ENCODE peak calls at places on chromosomes 5 and 9, in nine cellular contexts. K is A673, J is pancreas, C is lower lobe of right lung, O is mesothelial cell of epicardium, H is WTC11, R is endothelial cell, X is fibroblast of villous mesenchyme, S is endodermal cell. Y is an unnamed sample.

GRCh38 chr9:112038017-112038408 is 137.1 kb downstream of the SUSD1 start:
- DNase-seq in K (no peak), J (no peak), C (no peak), O (no peak), H (no peak), R (no peak), X (no peak), S (no peak), Y (no peak)

GRCh38 chr5:164498393-164498792 is 993.0 kb downstream of the MAT2B start:
- DNase-seq in K (no peak), J (no peak), C (no peak), O (no peak), H (no peak), R (no peak), X (no peak), S (no peak), Y (no peak)

GRCh38 chr9:92730897-92731296 is 33.7 kb downstream of the BICD2 start:
- DNase-seq in K (no peak), J (no peak), C (no peak), O (no peak), H (peak; percentile 8), R (no peak), X (no peak), S (peak; percentile 34), Y (no peak)

GRCh38 chr9:133354766-133355165 is 1.5 kb downstream of the SURF1 start:
- DNase-seq in K (no peak), J (no peak), C (no peak), O (no peak), H (no peak), R (no peak), X (no peak), S (no peak), Y (no peak)

GRCh38 chr9:136122425-136123383 is 4.0 kb upstream of the TMEM250 start:
- DNase-seq in K (peak; percentile 75), J (peak; percentile 91), C (peak; percentile 86), O (peak; percentile 66), H (peak; percentile 84), R (peak; percentile 79), X (peak; percentile 50), S (peak; percentile 92), Y (peak; percentile 67)

GRCh38 chr5:7756453-7756852 is 94.5 kb downstream of the CFAP90 start:
- DNase-seq in K (no peak), J (no peak), C (no peak), O (no peak), H (no peak), R (no peak), X (no peak), S (no peak), Y (no peak)

GRCh38 chr5:173035904-173036707 is 20.0 kb upstream of the CREBRF start:
- DNase-seq in K (no peak), J (no peak), C (peak; percentile 66), O (no peak), H (no peak), R (no peak), X (no peak), S (no peak), Y (no peak)

GRCh38 chr5:42960472-42960871 is 79.6 kb downstream of the ANXA2R start:
- DNase-seq in K (no peak), J (no peak), C (no peak), O (no peak), H (no peak), R (no peak), X (no peak), S (no peak), Y (no peak)

GRCh38 chr5:157860898-157861894 is 2.3 kb upstream of the CLINT1 start:
- DNase-seq in K (no peak), J (no peak), C (no peak), O (no peak), H (no peak), R (no peak), X (no peak), S (no peak), Y (no peak)

GRCh38 chr5:1431021-1431811 is 14.0 kb downstream of the SLC6A3 start:
- DNase-seq in K (no peak), J (peak; percentile 53), C (peak; percentile 40), O (no peak), H (no peak), R (no peak), X (no peak), S (no peak), Y (no peak)

GRCh38 chr9:137812356-137813023 is 65.1 kb upstream of the CACNA1B start:
- DNase-seq in K (no peak), J (no peak), C (no peak), O (no peak), H (no peak), R (no peak), X (no peak), S (no peak), Y (no peak)

GRCh38 chr9:97511762-97512429 is 10.4 kb downstream of the TMOD1 start:
- DNase-seq in K (no peak), J (no peak), C (no peak), O (no peak), H (no peak), R (no peak), X (no peak), S (peak; percentile 3), Y (no peak)

GRCh38 chr5:28766565-28767158 is 1728.3 kb upstream of the CDH9 start:
- DNase-seq in K (peak; percentile 63), J (no peak), C (no peak), O (no peak), H (no peak), R (peak; percentile 25), X (peak; percentile 52), S (no peak), Y (no peak)

GRCh38 chr9:92749071-92749933 is 15.3 kb downstream of the BICD2 start:
- DNase-seq in K (no peak), J (no peak), C (no peak), O (no peak), H (no peak), R (no peak), X (no peak), S (peak; percentile 43), Y (no peak)

GRCh38 chr5:145403959-145404358 is 431.2 kb downstream of the PRELID2 start:
- DNase-seq in K (no peak), J (no peak), C (no peak), O (no peak), H (no peak), R (no peak), X (no peak), S (no peak), Y (no peak)

GRCh38 chr5:112388010-112388553 is 31.0 kb downstream of the EPB41L4A start:
- DNase-seq in K (no peak), J (no peak), C (no peak), O (no peak), H (no peak), R (no peak), X (no peak), S (no peak), Y (no peak)

GRCh38 chr5:23352437-23352836 is 155.0 kb upstream of the PRDM9 start:
- DNase-seq in K (peak; percentile 37), J (no peak), C (no peak), O (no peak), H (peak; percentile 45), R (peak; percentile 17), X (no peak), S (peak; percentile 80), Y (no peak)

DNA sequence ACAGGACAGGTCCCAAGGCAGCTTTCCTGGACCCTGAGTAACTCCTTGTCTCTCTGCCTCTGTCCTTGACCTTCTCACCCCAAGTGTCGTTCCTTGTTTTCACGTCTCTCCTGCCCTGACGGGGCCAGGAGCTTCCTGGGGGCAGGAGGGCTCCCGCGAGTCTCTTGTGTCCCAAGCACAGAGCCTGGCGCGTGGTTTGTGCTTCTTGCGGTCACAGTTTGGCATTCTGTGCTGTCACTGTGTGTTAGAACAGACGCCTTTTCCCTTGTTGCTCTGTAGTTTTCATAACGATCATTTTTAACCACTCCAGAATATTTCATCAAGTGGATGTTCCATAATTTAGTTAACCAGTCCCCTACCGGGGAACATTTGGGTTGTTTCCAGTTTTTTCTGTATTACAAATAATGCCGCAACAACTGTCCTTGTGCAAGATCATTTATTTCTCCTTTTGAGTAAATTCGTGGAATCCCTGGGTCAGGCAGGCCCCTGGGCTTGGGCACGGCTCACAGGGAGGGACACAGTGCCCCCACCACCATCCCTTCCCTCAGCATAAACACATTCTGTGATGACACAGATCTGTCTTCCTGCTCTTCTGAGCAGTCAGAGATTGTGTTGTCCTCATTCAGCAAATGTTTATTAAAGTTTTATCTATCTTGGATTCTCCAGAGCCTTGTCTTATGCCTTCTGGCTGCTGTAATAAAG is 72.0 kb downstream of the TSPAN17 start:
- DNase-seq in K (no peak), J (no peak), C (no peak), O (no peak), H (no peak), R (no peak), X (peak; percentile 2), S (no peak), Y (no peak)
- TF ChIP-seq CTCF in K (no peak), J (no peak), C (no peak), O (no peak), H (no peak), R (no peak), X (no peak), S (no peak), Y (no peak)

GRCh38 chr5:62206150-62206829 is 99.7 kb upstream of the KIF2A start:
- DNase-seq in K (peak; percentile 64), J (no peak), C (no peak), O (no peak), H (peak; percentile 64), R (peak; percentile 17), X (peak; percentile 8), S (peak; percentile 83), Y (no peak)
- TF ChIP-seq CTCF in K (peak; percentile 62), J (no peak), C (no peak), O (no peak), H (no peak), R (no peak), X (peak; percentile 27), S (peak; percentile 68), Y (no peak)

DNA sequence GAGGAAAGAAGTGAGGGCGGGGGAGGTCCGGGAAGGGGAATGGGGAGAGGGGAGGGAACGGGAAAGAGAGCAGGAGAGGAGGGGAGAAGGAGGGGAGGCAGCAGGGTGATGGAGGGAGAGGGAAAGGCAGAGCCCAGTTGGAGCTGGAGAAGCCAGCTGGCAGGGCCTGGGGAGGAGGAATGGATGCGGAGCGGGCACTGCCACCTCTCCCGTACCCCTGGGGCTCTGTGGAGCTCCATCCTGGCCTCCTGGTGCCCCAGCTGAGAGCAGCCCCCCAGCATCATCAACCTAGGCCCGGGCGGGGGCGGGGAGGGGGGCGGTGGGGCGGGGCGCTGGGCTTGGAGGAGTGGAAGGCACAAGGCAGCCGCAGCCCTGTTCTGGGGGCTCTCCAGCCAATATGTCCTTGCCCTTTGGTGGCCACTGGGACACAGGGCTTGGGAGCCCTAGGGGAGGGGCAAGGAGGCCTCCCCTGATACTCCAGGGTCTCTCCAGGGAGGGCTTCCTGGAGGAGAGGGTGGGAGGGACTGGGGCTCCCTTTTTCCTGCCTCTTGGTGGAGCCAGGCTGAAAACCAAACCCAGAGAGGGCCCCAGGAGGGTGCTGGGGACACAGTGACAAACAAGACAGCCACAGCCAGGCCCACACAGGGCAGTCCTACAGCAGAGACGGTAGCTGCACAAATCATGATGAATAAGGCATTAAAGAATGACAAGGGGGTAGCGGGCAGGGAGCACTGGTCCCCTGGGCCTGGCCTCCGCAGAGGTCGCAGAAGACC is 123.7 kb downstream of the C9orf50 start:
- DNase-seq in K (peak; percentile 62), J (peak; percentile 69), C (no peak), O (no peak), H (no peak), R (no peak), X (no peak), S (no peak), Y (no peak)
- TF ChIP-seq CTCF in K (no peak), J (no peak), C (no peak), O (no peak), H (no peak), R (no peak), X (no peak), S (no peak), Y (no peak)

GRCh38 chr5:178711572-178711971 is 18.9 kb downstream of the ZNF354A start:
- DNase-seq in K (no peak), J (no peak), C (no peak), O (no peak), H (no peak), R (no peak), X (no peak), S (no peak), Y (no peak)
- TF ChIP-seq CTCF in K (no peak), J (no peak), C (no peak), O (no peak), H (no peak), R (no peak), X (no peak), S (no peak), Y (no peak)